ENCODE peak calls at places on chromosome 18, in ten cellular contexts. M, F, W, H, B, J, Y, E, N and K are unnamed samples.

GRCh38 chr18:59877366-59877765 is 22.4 kb upstream of the PMAIP1 start:
- DNase-seq in F (no peak), W (no peak), E (no peak), H (no peak), N (no peak), J (no peak), B (no peak), Y (no peak), M (no peak), K (peak)

GRCh38 chr18:38884050-38884449 is 1318.5 kb upstream of the CELF4 start:
- DNase-seq in W (peak), J (no peak), B (peak), F (no peak), H (no peak), Y (no peak), E (no peak), N (peak), M (no peak), K (peak)

GRCh38 chr18:23969664-23970063 is 44.9 kb upstream of the TTC39C start:
- DNase-seq in M (no peak), E (no peak), Y (no peak), J (no peak), F (no peak), H (no peak), B (no peak), W (no peak), N (no peak), K (no peak)

GRCh38 chr18:58205087-58205779 is 161.2 kb downstream of the NEDD4L start:
- DNase-seq in F (no peak), E (peak), B (peak), M (no peak), W (no peak), J (peak), N (no peak), Y (peak), H (no peak), K (no peak)

GRCh38 chr18:27894746-27895145 is 282.2 kb downstream of the CDH2 start:
- DNase-seq in F (no peak), W (no peak), H (no peak), N (no peak), E (no peak), J (no peak), M (no peak), Y (no peak), B (no peak), K (no peak)

GRCh38 chr18:68574311-68574710 is 140.6 kb downstream of the TMX3 start:
- DNase-seq in W (no peak), E (no peak), B (no peak), F (no peak), H (no peak), N (no peak), Y (no peak), M (no peak), J (no peak), K (no peak)

GRCh38 chr18:61333271-61333745 is at the start of gene CDH20:
- DNase-seq in B (no peak), Y (no peak), W (peak), E (no peak), F (peak), M (no peak), N (peak), J (no peak), H (no peak), K (no peak)

GRCh38 chr18:21456428-21457178 is 143.9 kb downstream of the ESCO1 start:
- DNase-seq in N (no peak), M (no peak), E (no peak), H (no peak), Y (no peak), J (no peak), F (no peak), W (no peak), B (no peak), K (no peak)

GRCh38 chr18:2199060-2199459 is 372.2 kb downstream of the METTL4 start:
- DNase-seq in J (no peak), F (no peak), Y (no peak), E (no peak), N (no peak), H (no peak), B (no peak), M (no peak), W (no peak), K (no peak)

GRCh38 chr18:37306420-37306819 is 259.2 kb downstream of the CELF4 start:
- DNase-seq in M (no peak), F (no peak), B (no peak), J (no peak), E (no peak), Y (no peak), W (no peak), H (no peak), N (no peak), K (no peak)

GRCh38 chr18:42112657-42113420 is 157.8 kb downstream of the PIK3C3 start:
- DNase-seq in M (peak), B (no peak), W (no peak), N (no peak), Y (peak), F (no peak), E (no peak), H (no peak), J (no peak), K (peak)

GRCh38 chr18:77263471-77263774 is 13.8 kb downstream of the GALR1 start:
- DNase-seq in M (no peak), F (no peak), J (no peak), Y (no peak), N (no peak), H (no peak), W (no peak), E (no peak), B (no peak), K (no peak)

GRCh38 chr18:78526923-78527775 is 452.5 kb upstream of the SALL3 start:
- DNase-seq in F (no peak), M (no peak), E (no peak), N (peak), W (peak), B (no peak), Y (no peak), H (no peak), J (no peak), K (no peak)

GRCh38 chr18:74196220-74197119 is 48.1 kb downstream of the TIMM21 start:
- DNase-seq in B (peak), J (no peak), N (peak), F (no peak), H (peak), M (peak), E (peak), Y (peak), W (peak), K (peak)

GRCh38 chr18:36546876-36547275 is 249.4 kb downstream of the FHOD3 start:
- DNase-seq in M (no peak), J (no peak), B (no peak), E (no peak), F (peak), H (no peak), Y (no peak), W (no peak), N (no peak), K (no peak)

GRCh38 chr18:38961880-38962279 is 1396.3 kb upstream of the CELF4 start:
- DNase-seq in B (no peak), W (peak), F (no peak), E (no peak), J (no peak), M (no peak), H (no peak), Y (no peak), N (no peak), K (no peak)

GRCh38 chr18:48838921-48839818 is 111.6 kb downstream of the SMAD7 start:
- DNase-seq in Y (peak), N (no peak), M (peak), B (no peak), J (peak), H (peak), E (peak), W (no peak), F (no peak), K (peak)

GRCh38 chr18:8770655-8771054 is 65.3 kb downstream of the MTCL1 start:
- DNase-seq in J (no peak), E (no peak), F (no peak), N (no peak), Y (no peak), B (no peak), M (no peak), H (no peak), W (no peak), K (no peak)

GRCh38 chr18:79798999-79799370 is 1.2 kb downstream of the KCNG2 start:
- DNase-seq in B (no peak), Y (no peak), N (peak), W (peak), J (no peak), H (no peak), F (peak), M (no peak), E (no peak), K (no peak)

GRCh38 chr18:12637901-12638633 is 19.8 kb downstream of the SPIRE1 start:
- DNase-seq in H (no peak), F (no peak), N (no peak), B (no peak), E (peak), J (no peak), M (peak), W (no peak), Y (peak), K (no peak)

GRCh38 chr18:12637393-12637792 is 20.5 kb downstream of the SPIRE1 start:
- DNase-seq in Y (no peak), E (no peak), B (no peak), M (peak), W (no peak), F (no peak), N (no peak), H (no peak), J (no peak), K (no peak)

GRCh38 chr18:12640881-12641200 is 17.1 kb downstream of the SPIRE1 start:
- DNase-seq in M (no peak), W (no peak), H (no peak), Y (no peak), F (no peak), B (no peak), J (no peak), E (no peak), N (no peak), K (no peak)

GRCh38 chr18:12638634-12639124 is 19.2 kb downstream of the SPIRE1 start:
- DNase-seq in F (no peak), H (no peak), W (no peak), N (no peak), M (no peak), J (no peak), Y (no peak), B (no peak), E (no peak), K (no peak)

DNA sequence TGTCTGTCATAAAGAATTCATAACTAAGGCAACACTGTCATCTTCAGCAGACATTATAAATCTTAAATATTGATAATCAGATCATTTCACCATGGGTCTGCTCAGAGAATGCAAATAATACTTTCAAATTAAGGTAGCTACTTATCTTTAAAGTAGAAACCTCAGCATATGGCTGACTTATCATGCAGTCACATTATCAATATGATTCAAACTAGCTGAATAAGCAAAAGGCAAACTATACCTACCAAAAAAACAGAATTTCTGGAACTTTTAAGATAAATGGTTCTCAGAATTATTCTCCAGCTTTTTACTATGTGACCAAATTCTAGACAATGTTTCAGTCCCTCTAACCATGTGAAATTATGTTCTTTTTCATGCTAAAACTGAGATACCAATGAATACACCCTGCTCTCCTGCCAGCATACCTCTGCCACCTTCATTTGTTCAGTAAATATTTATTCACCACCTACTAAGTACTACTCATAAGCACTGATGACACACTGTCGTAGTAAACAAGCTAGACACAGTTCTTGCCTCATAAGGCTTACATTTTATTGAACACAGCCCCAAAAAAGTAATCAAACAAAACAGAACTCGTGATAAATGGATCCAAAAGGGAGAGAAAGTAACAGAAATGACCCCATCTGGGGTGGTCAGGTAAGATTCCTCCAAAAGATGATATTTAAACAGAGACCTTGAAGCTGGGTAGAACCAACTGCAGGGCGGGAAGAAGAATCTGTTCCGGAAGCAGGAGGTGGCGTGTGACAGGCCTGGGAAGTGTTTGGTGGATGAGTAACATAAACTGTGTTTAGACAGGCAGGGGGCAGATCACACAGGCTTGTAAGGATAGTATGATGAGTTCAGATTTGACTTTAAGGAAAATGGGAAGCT is 17.7 kb downstream of the SPIRE1 start:
- DNase-seq in E (peak), H (no peak), N (no peak), F (no peak), Y (peak), B (peak), J (peak), W (no peak), M (peak), K (no peak)
- TF ChIP-seq CTCF in E (no peak), H (no peak), N (no peak), F (no peak), Y (no peak), B (no peak), J (no peak), W (no peak), M (peak), K (no peak)

GRCh38 chr18:55246278-55246677 is 287.0 kb upstream of the CCDC68 start:
- DNase-seq in Y (no peak), J (no peak), B (no peak), E (no peak), N (no peak), F (no peak), H (no peak), M (no peak), W (no peak), K (no peak)

GRCh38 chr18:55244520-55244919 is 285.3 kb upstream of the CCDC68 start:
- DNase-seq in W (no peak), N (no peak), B (no peak), Y (no peak), M (no peak), F (no peak), H (no peak), E (no peak), J (no peak), K (no peak)

GRCh38 chr18:55243255-55243654 is 284.0 kb upstream of the CCDC68 start:
- DNase-seq in J (no peak), F (no peak), E (no peak), Y (no peak), H (no peak), M (no peak), B (no peak), W (no peak), N (no peak), K (no peak)

GRCh38 chr18:55245200-55245599 is 285.9 kb upstream of the CCDC68 start:
- DNase-seq in E (no peak), N (no peak), M (no peak), H (no peak), B (no peak), Y (no peak), J (no peak), W (no peak), F (no peak), K (no peak)

DNA sequence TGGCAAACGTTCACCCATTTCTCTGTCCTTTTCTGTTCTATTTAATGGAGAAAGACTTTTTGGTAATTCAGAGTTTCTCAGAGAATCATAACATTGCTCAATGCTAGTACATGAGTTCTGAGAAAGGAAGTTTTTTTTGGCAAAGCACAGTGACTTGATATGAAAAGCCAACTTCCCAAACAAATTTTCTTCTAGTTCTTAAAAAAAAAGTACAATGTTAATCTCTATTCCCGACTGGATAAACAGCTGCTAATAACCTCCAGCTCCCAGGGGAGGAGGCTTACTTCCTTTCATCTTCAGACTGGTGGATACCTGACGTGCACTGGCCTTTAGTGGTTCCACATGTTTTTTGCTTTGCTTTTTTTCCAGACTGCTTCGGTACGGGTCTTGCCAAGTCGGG is 284.6 kb upstream of the CCDC68 start:
- DNase-seq in F (no peak), W (no peak), Y (no peak), N (no peak), H (no peak), J (no peak), B (peak), M (no peak), E (peak), K (no peak)
- H3K4me3 ChIP-seq in F (no peak), W (no peak), Y (no peak), N (no peak), H (no peak), J (no peak), B (no peak), M (no peak), E (no peak), K (no peak)

DNA sequence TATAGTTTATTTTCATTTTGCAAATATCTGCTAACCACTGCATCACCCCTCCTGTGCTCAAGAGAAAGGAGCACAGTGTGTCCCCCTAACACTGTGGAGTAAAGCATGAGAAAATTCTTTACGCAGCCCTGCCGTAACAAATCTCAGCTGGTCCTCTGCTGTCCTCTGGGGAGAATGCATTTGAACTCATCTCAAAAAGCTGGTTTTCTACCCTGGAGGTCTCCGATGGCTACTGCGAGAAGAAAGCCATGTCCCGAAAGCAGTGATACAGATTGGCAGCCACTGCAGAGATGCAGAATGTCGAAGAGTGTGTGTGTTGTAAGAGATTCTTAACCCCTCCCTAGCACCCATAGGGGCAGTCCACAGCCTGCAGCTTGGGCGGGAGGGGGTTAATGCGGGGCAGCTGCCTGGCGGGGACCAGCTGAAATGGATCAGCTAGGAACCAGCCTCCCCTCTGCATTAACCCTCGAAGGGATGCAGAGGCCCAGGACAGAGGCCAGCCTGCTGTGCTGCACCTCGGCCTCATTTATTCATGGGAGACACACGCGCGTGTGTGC is 236.0 kb downstream of the ZNF516 start:
- DNase-seq in M (no peak), Y (no peak), F (no peak), W (peak), H (no peak), B (no peak), E (no peak), N (peak), J (no peak), K (no peak)
- TF ChIP-seq CTCF in M (no peak), Y (no peak), F (no peak), W (peak), H (no peak), B (no peak), E (no peak), N (peak), J (no peak), K (no peak)

DNA sequence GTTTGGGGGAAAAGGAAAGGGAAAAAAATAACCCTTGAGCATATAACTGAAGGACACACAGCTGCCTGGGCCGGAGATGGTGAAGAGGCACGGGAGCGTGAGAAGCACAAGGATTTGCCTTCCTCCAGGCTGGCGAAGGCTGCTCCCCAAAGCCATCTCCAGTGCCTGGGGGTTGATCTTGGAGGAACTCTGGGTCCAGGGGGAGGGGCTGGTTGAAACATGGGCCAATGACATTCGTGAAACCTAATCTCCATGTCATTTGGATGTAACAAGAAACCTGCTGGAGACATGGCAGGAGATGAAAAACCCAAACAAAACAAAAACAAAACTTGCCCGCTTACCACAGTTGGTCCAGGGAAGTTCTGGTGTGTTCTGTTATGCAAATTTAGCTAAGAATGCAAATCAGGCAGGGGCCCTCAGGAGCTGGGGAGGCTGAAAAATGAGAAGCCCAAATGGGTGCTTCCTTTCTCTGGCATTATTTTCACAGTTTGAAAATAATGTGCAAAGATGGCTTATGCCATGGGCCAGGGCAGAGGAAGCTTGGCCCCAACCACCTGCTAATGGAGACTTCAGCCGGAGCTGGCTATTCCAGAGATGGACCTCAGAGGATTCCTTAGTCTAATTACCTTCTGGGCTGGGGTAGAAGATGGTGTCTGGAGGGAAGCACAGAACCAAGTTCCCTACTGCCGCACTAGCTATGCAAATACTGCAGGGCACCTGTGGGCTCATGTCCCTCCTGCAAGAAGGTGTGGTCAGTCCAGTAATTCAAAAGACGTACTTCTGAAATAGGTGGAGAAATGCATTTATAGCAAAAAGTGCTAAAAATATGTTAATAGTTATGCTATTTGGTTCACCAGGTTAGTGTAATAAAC is 180.9 kb downstream of the BCL2 start:
- DNase-seq in B (peak), J (no peak), M (no peak), F (no peak), W (peak), N (peak), E (no peak), H (no peak), Y (no peak), K (no peak)
- H3K4me3 ChIP-seq in B (peak), J (no peak), M (no peak), F (no peak), W (peak), N (no peak), E (no peak), H (no peak), Y (no peak), K (no peak)

DNA sequence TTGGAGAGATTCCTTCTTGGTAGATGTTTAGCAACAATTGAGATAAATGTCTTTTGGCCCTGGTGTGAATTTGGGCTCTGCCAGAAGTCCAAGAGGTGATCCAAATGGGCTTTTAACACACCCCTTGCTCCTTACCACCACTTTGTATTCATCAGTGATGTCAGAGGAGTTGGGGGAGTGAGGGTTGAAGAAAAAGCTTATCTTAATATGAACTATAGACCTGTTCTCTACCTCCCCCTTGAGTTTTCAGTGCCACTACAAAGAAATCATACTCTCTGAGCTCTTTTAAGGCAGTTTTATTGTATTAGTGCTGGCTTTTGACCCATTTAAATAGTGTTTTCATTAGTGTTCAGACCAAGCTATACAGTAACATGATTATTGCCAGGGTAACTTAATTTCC is 229.1 kb downstream of the PHLPP1 start:
- DNase-seq in H (no peak), W (peak), B (no peak), N (no peak), M (no peak), E (no peak), Y (no peak), J (no peak), F (no peak), K (no peak)
- TF ChIP-seq CTCF in H (no peak), W (no peak), B (no peak), N (peak), M (no peak), E (no peak), Y (no peak), J (no peak), F (no peak), K (no peak)